ENCODE peak calls at places on chromosomes 4 and X, in six cellular contexts. One of them, this sample, is unnamed.

GRCh38 chr4:180363817-180364216 is 1879.4 kb upstream of the TENM3 start:
- DNase-seq in colonic mucosa: no peak
- DNase-seq in mesothelial cell of epicardium: no peak
- DNase-seq in tibial nerve: no peak
- DNase-seq in choroid plexus epithelial cell: no peak
- DNase-seq in left ventricle myocardium inferior: no peak
- DNase-seq in this sample: no peak

GRCh38 chrX:38214551-38214950 is 6.1 kb downstream of the SRPX start:
- DNase-seq in choroid plexus epithelial cell: no peak
- DNase-seq in left ventricle myocardium inferior: no peak
- DNase-seq in mesothelial cell of epicardium: no peak
- DNase-seq in tibial nerve: no peak
- DNase-seq in colonic mucosa: no peak
- DNase-seq in this sample: no peak

GRCh38 chr4:90028460-90028859 is 98.7 kb upstream of the CCSER1 start:
- DNase-seq in tibial nerve: no peak
- DNase-seq in colonic mucosa: no peak
- DNase-seq in left ventricle myocardium inferior: no peak
- DNase-seq in choroid plexus epithelial cell: no peak
- DNase-seq in mesothelial cell of epicardium: no peak
- DNase-seq in this sample: no peak

GRCh38 chrX:101258260-101258581 is 32.9 kb downstream of the TAF7L start:
- DNase-seq in choroid plexus epithelial cell: no peak
- DNase-seq in tibial nerve: no peak
- DNase-seq in left ventricle myocardium inferior: no peak
- DNase-seq in mesothelial cell of epicardium: no peak
- DNase-seq in colonic mucosa: no peak
- DNase-seq in this sample: no peak

GRCh38 chr4:176735300-176735699 is 57.4 kb downstream of the VEGFC start:
- DNase-seq in mesothelial cell of epicardium: no peak
- DNase-seq in tibial nerve: no peak
- DNase-seq in colonic mucosa: no peak
- DNase-seq in left ventricle myocardium inferior: no peak
- DNase-seq in choroid plexus epithelial cell: peak
- DNase-seq in this sample: no peak

GRCh38 chr4:165631912-165632311 is 241.1 kb upstream of the TLL1 start:
- DNase-seq in tibial nerve: no peak
- DNase-seq in colonic mucosa: no peak
- DNase-seq in left ventricle myocardium inferior: no peak
- DNase-seq in choroid plexus epithelial cell: no peak
- DNase-seq in mesothelial cell of epicardium: no peak
- DNase-seq in this sample: no peak

GRCh38 chr4:15144249-15144966 is 142.1 kb downstream of the CPEB2 start:
- DNase-seq in mesothelial cell of epicardium: no peak
- DNase-seq in choroid plexus epithelial cell: peak
- DNase-seq in colonic mucosa: no peak
- DNase-seq in left ventricle myocardium inferior: no peak
- DNase-seq in tibial nerve: no peak
- DNase-seq in this sample: no peak

GRCh38 chr4:108779958-108780357 is 17.1 kb upstream of the ETNPPL start:
- DNase-seq in mesothelial cell of epicardium: no peak
- DNase-seq in tibial nerve: no peak
- DNase-seq in left ventricle myocardium inferior: no peak
- DNase-seq in choroid plexus epithelial cell: no peak
- DNase-seq in colonic mucosa: no peak
- DNase-seq in this sample: no peak

GRCh38 chr4:90456891-90457290 is 329.7 kb downstream of the CCSER1 start:
- DNase-seq in mesothelial cell of epicardium: no peak
- DNase-seq in colonic mucosa: no peak
- DNase-seq in tibial nerve: no peak
- DNase-seq in choroid plexus epithelial cell: no peak
- DNase-seq in left ventricle myocardium inferior: no peak
- DNase-seq in this sample: no peak

GRCh38 chr4:147059064-147059731 is 113.5 kb upstream of the TTC29 start:
- DNase-seq in colonic mucosa: no peak
- DNase-seq in left ventricle myocardium inferior: no peak
- DNase-seq in choroid plexus epithelial cell: no peak
- DNase-seq in mesothelial cell of epicardium: no peak
- DNase-seq in tibial nerve: no peak
- DNase-seq in this sample: no peak

GRCh38 chr4:972651-973424 is 531 bp downstream of the DGKQ start:
- DNase-seq in choroid plexus epithelial cell: no peak
- DNase-seq in tibial nerve: no peak
- DNase-seq in left ventricle myocardium inferior: peak
- DNase-seq in mesothelial cell of epicardium: no peak
- DNase-seq in colonic mucosa: peak
- DNase-seq in this sample: no peak

GRCh38 chrX:22192419-22193086 is 80.2 kb upstream of the CBLL2 start:
- DNase-seq in left ventricle myocardium inferior: peak
- DNase-seq in tibial nerve: peak
- DNase-seq in mesothelial cell of epicardium: peak
- DNase-seq in choroid plexus epithelial cell: peak
- DNase-seq in colonic mucosa: peak
- DNase-seq in this sample: no peak

GRCh38 chrX:150527108-150527507 is 41.3 kb upstream of the MTM1 start:
- DNase-seq in choroid plexus epithelial cell: no peak
- DNase-seq in tibial nerve: no peak
- DNase-seq in mesothelial cell of epicardium: no peak
- DNase-seq in colonic mucosa: no peak
- DNase-seq in left ventricle myocardium inferior: no peak
- DNase-seq in this sample: no peak

GRCh38 chr4:61517144-61517543 is 317.0 kb downstream of the ADGRL3 start:
- DNase-seq in choroid plexus epithelial cell: no peak
- DNase-seq in mesothelial cell of epicardium: peak
- DNase-seq in left ventricle myocardium inferior: no peak
- DNase-seq in colonic mucosa: peak
- DNase-seq in tibial nerve: no peak
- DNase-seq in this sample: no peak
- TF ChIP-seq CTCF in choroid plexus epithelial cell: no peak
- TF ChIP-seq CTCF in mesothelial cell of epicardium: no peak
- TF ChIP-seq CTCF in left ventricle myocardium inferior: no peak
- TF ChIP-seq CTCF in colonic mucosa: no peak
- TF ChIP-seq CTCF in tibial nerve: no peak
- TF ChIP-seq CTCF in this sample: peak

GRCh38 chrX:79933938-79934337 is 80.6 kb upstream of the TBX22 start:
- DNase-seq in mesothelial cell of epicardium: no peak
- DNase-seq in tibial nerve: no peak
- DNase-seq in colonic mucosa: no peak
- DNase-seq in choroid plexus epithelial cell: no peak
- DNase-seq in left ventricle myocardium inferior: no peak
- DNase-seq in this sample: no peak
- TF ChIP-seq CTCF in mesothelial cell of epicardium: no peak
- TF ChIP-seq CTCF in tibial nerve: no peak
- TF ChIP-seq CTCF in colonic mucosa: no peak
- TF ChIP-seq CTCF in choroid plexus epithelial cell: no peak
- TF ChIP-seq CTCF in left ventricle myocardium inferior: no peak
- TF ChIP-seq CTCF in this sample: no peak

DNA sequence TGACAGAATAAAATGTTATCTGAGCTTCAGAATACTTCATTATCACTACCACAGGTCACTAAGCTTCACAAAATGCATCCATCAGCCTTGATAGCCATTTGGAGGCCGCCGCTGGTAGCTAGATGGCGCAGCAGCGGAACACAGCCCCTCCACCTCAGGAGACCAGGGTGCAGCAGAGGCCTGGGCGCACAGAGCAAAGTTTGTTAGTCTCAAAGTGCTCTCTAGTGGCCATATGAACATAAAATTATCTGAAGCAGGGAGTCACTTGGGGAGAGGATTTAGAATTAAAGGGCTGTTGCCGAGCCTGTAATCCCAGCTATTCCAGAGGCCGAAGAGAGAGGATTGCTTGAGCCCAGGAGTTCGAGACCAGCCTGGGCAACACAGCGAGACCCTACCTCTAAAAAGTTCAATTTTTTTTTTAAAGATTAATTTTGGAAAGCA is 8.1 kb upstream of the DCTD start:
- DNase-seq in left ventricle myocardium inferior: peak
- DNase-seq in choroid plexus epithelial cell: peak
- DNase-seq in colonic mucosa: peak
- DNase-seq in mesothelial cell of epicardium: no peak
- DNase-seq in tibial nerve: peak
- DNase-seq in this sample: no peak
- TF ChIP-seq CTCF in left ventricle myocardium inferior: peak
- TF ChIP-seq CTCF in choroid plexus epithelial cell: peak
- TF ChIP-seq CTCF in colonic mucosa: peak
- TF ChIP-seq CTCF in mesothelial cell of epicardium: no peak
- TF ChIP-seq CTCF in tibial nerve: peak
- TF ChIP-seq CTCF in this sample: peak

GRCh38 chr4:28225005-28225404 is 1364.4 kb downstream of the STIM2 start:
- DNase-seq in mesothelial cell of epicardium: peak
- DNase-seq in colonic mucosa: no peak
- DNase-seq in choroid plexus epithelial cell: peak
- DNase-seq in tibial nerve: no peak
- DNase-seq in left ventricle myocardium inferior: no peak
- DNase-seq in this sample: no peak
- TF ChIP-seq CTCF in mesothelial cell of epicardium: no peak
- TF ChIP-seq CTCF in colonic mucosa: no peak
- TF ChIP-seq CTCF in choroid plexus epithelial cell: peak
- TF ChIP-seq CTCF in tibial nerve: no peak
- TF ChIP-seq CTCF in left ventricle myocardium inferior: no peak
- TF ChIP-seq CTCF in this sample: peak

GRCh38 chr4:26958925-26959653 is 98.4 kb downstream of the STIM2 start:
- DNase-seq in left ventricle myocardium inferior: no peak
- DNase-seq in colonic mucosa: no peak
- DNase-seq in tibial nerve: no peak
- DNase-seq in mesothelial cell of epicardium: no peak
- DNase-seq in choroid plexus epithelial cell: no peak
- DNase-seq in this sample: no peak
- TF ChIP-seq CTCF in left ventricle myocardium inferior: no peak
- TF ChIP-seq CTCF in colonic mucosa: no peak
- TF ChIP-seq CTCF in tibial nerve: no peak
- TF ChIP-seq CTCF in mesothelial cell of epicardium: no peak
- TF ChIP-seq CTCF in choroid plexus epithelial cell: no peak
- TF ChIP-seq CTCF in this sample: no peak

GRCh38 chr4:54661686-54662085 is 3.9 kb downstream of the KIT start:
- DNase-seq in colonic mucosa: no peak
- DNase-seq in tibial nerve: no peak
- DNase-seq in choroid plexus epithelial cell: peak
- DNase-seq in mesothelial cell of epicardium: no peak
- DNase-seq in left ventricle myocardium inferior: no peak
- DNase-seq in this sample: no peak

GRCh38 chr4:54663181-54663580 is 5.4 kb downstream of the KIT start:
- DNase-seq in left ventricle myocardium inferior: no peak
- DNase-seq in mesothelial cell of epicardium: no peak
- DNase-seq in colonic mucosa: no peak
- DNase-seq in choroid plexus epithelial cell: no peak
- DNase-seq in tibial nerve: no peak
- DNase-seq in this sample: no peak

GRCh38 chr4:54661156-54661555 is 3.4 kb downstream of the KIT start:
- DNase-seq in left ventricle myocardium inferior: no peak
- DNase-seq in tibial nerve: no peak
- DNase-seq in choroid plexus epithelial cell: peak
- DNase-seq in mesothelial cell of epicardium: no peak
- DNase-seq in colonic mucosa: no peak
- DNase-seq in this sample: no peak

GRCh38 chr4:54660591-54660990 is 2.8 kb downstream of the KIT start:
- DNase-seq in choroid plexus epithelial cell: no peak
- DNase-seq in tibial nerve: no peak
- DNase-seq in left ventricle myocardium inferior: no peak
- DNase-seq in mesothelial cell of epicardium: no peak
- DNase-seq in colonic mucosa: no peak
- DNase-seq in this sample: no peak

DNA sequence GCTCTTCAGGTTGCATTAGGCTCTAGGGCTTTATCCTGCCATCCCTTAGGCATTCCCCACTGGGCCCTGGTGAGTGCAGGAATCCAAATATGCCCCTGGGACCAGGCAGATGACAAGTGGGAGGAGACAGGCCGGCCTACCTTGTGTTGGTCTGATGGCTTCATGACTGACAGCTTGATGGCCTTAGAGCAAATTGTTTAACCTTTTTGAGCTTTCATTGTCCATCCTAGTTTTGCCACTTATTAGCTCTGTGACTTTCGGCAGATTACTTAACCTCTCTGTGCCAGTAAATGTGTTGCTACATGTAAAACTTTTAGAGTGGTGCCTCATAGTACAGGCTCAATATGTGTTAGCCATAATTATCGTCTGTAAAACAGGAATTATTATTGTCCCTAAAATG is 4.4 kb downstream of the KIT start:
- DNase-seq in left ventricle myocardium inferior: no peak
- DNase-seq in colonic mucosa: no peak
- DNase-seq in choroid plexus epithelial cell: no peak
- DNase-seq in mesothelial cell of epicardium: no peak
- DNase-seq in tibial nerve: no peak
- DNase-seq in this sample: no peak
- TF ChIP-seq CTCF in left ventricle myocardium inferior: no peak
- TF ChIP-seq CTCF in colonic mucosa: no peak
- TF ChIP-seq CTCF in choroid plexus epithelial cell: no peak
- TF ChIP-seq CTCF in mesothelial cell of epicardium: no peak
- TF ChIP-seq CTCF in tibial nerve: no peak
- TF ChIP-seq CTCF in this sample: no peak

GRCh38 chrX:41457618-41458192 is 10.6 kb downstream of the NYX start:
- DNase-seq in colonic mucosa: no peak
- DNase-seq in tibial nerve: no peak
- DNase-seq in left ventricle myocardium inferior: no peak
- DNase-seq in mesothelial cell of epicardium: no peak
- DNase-seq in choroid plexus epithelial cell: no peak
- DNase-seq in this sample: no peak
- TF ChIP-seq CTCF in colonic mucosa: no peak
- TF ChIP-seq CTCF in tibial nerve: no peak
- TF ChIP-seq CTCF in left ventricle myocardium inferior: peak
- TF ChIP-seq CTCF in mesothelial cell of epicardium: no peak
- TF ChIP-seq CTCF in choroid plexus epithelial cell: peak
- TF ChIP-seq CTCF in this sample: no peak

GRCh38 chrX:14717949-14718348 is 154.9 kb downstream of the FANCB start:
- DNase-seq in left ventricle myocardium inferior: no peak
- DNase-seq in colonic mucosa: no peak
- DNase-seq in tibial nerve: no peak
- DNase-seq in choroid plexus epithelial cell: no peak
- DNase-seq in mesothelial cell of epicardium: no peak
- DNase-seq in this sample: no peak

DNA sequence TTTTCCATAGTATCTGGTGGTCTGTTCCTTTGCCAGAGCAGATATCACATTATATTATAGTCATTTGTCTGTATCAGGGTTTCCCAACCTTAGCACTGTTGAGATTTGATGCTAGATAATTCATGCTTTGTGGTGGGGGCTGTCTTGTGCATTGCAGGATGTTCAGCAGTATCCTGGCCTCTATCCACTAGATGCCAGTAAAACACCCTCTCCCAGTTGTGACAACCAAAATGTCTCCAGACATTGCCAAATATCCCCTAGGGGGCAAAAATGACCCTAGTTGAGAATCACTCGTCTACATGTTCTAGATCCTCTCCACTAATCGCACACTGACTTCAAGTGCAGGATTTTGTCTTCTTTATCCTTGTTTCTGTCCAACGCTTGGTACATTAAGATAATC is 160.8 kb downstream of the FANCB start:
- DNase-seq in tibial nerve: no peak
- DNase-seq in choroid plexus epithelial cell: peak
- DNase-seq in colonic mucosa: no peak
- DNase-seq in left ventricle myocardium inferior: no peak
- DNase-seq in mesothelial cell of epicardium: no peak
- DNase-seq in this sample: no peak
- TF ChIP-seq CTCF in tibial nerve: no peak
- TF ChIP-seq CTCF in choroid plexus epithelial cell: peak
- TF ChIP-seq CTCF in colonic mucosa: no peak
- TF ChIP-seq CTCF in left ventricle myocardium inferior: no peak
- TF ChIP-seq CTCF in mesothelial cell of epicardium: no peak
- TF ChIP-seq CTCF in this sample: no peak

GRCh38 chr4:75892508-75892907 is 9.7 kb downstream of the PPEF2 start:
- DNase-seq in colonic mucosa: no peak
- DNase-seq in left ventricle myocardium inferior: no peak
- DNase-seq in mesothelial cell of epicardium: no peak
- DNase-seq in choroid plexus epithelial cell: no peak
- DNase-seq in tibial nerve: no peak
- DNase-seq in this sample: no peak
- TF ChIP-seq CTCF in colonic mucosa: no peak
- TF ChIP-seq CTCF in left ventricle myocardium inferior: no peak
- TF ChIP-seq CTCF in mesothelial cell of epicardium: peak
- TF ChIP-seq CTCF in choroid plexus epithelial cell: peak
- TF ChIP-seq CTCF in tibial nerve: no peak
- TF ChIP-seq CTCF in this sample: peak